ENCODE peak calls at places on chromosomes 13 and 19, in eight cellular contexts. One of them, this sample, is unnamed.

GRCh38 chr13:90760639-90761038 is 586.8 kb upstream of the MIR17HG start:
- DNase-seq in EL: no peak
- DNase-seq in HCEC 1CT: no peak
- DNase-seq in trophoblast cell: no peak
- DNase-seq in nephron progenitor cell: no peak
- DNase-seq in AG04449: no peak
- DNase-seq in nucleus accumbens: no peak
- DNase-seq in Calu3: no peak
- DNase-seq in this sample: no peak

GRCh38 chr13:83221256-83221655 is 661.0 kb downstream of the SLITRK1 start:
- DNase-seq in EL: peak
- DNase-seq in HCEC 1CT: no peak
- DNase-seq in trophoblast cell: no peak
- DNase-seq in nephron progenitor cell: no peak
- DNase-seq in AG04449: no peak
- DNase-seq in nucleus accumbens: no peak
- DNase-seq in Calu3: no peak
- DNase-seq in this sample: no peak

GRCh38 chr19:7522923-7523667 is 671 bp downstream of the MCOLN1 start:
- DNase-seq in EL: peak
- DNase-seq in HCEC 1CT: no peak
- DNase-seq in trophoblast cell: peak
- DNase-seq in nephron progenitor cell: no peak
- DNase-seq in AG04449: no peak
- DNase-seq in nucleus accumbens: no peak
- DNase-seq in Calu3: no peak
- DNase-seq in this sample: no peak

GRCh38 chr19:50233308-50233910 is 30.0 kb downstream of the MYH14 start:
- DNase-seq in EL: no peak
- DNase-seq in HCEC 1CT: no peak
- DNase-seq in trophoblast cell: no peak
- DNase-seq in nephron progenitor cell: no peak
- DNase-seq in AG04449: no peak
- DNase-seq in nucleus accumbens: no peak
- DNase-seq in Calu3: no peak
- DNase-seq in this sample: no peak

GRCh38 chr19:4088975-4089374 is 22.3 kb upstream of the ZBTB7A start:
- DNase-seq in EL: no peak
- DNase-seq in HCEC 1CT: no peak
- DNase-seq in trophoblast cell: no peak
- DNase-seq in nephron progenitor cell: no peak
- DNase-seq in AG04449: no peak
- DNase-seq in nucleus accumbens: no peak
- DNase-seq in Calu3: no peak
- DNase-seq in this sample: no peak

GRCh38 chr13:62973804-62974203 is 1558.2 kb upstream of the PCDH20 start:
- DNase-seq in EL: no peak
- DNase-seq in HCEC 1CT: no peak
- DNase-seq in trophoblast cell: no peak
- DNase-seq in nephron progenitor cell: no peak
- DNase-seq in AG04449: no peak
- DNase-seq in nucleus accumbens: no peak
- DNase-seq in Calu3: no peak
- DNase-seq in this sample: no peak

GRCh38 chr19:17333611-17334413 is 843 bp downstream of the ANO8 start:
- DNase-seq in EL: peak
- DNase-seq in HCEC 1CT: peak
- DNase-seq in trophoblast cell: no peak
- DNase-seq in nephron progenitor cell: no peak
- DNase-seq in AG04449: no peak
- DNase-seq in nucleus accumbens: no peak
- DNase-seq in Calu3: peak
- DNase-seq in this sample: no peak

GRCh38 chr13:80921556-80921955 is 580.6 kb upstream of the SPRY2 start:
- DNase-seq in EL: no peak
- DNase-seq in HCEC 1CT: peak
- DNase-seq in trophoblast cell: no peak
- DNase-seq in nephron progenitor cell: no peak
- DNase-seq in AG04449: no peak
- DNase-seq in nucleus accumbens: no peak
- DNase-seq in Calu3: no peak
- DNase-seq in this sample: no peak

GRCh38 chr19:45406165-45406956 is at the start of gene POLR1G:
- DNase-seq in EL: peak
- DNase-seq in HCEC 1CT: peak
- DNase-seq in trophoblast cell: peak
- DNase-seq in nephron progenitor cell: peak
- DNase-seq in AG04449: no peak
- DNase-seq in nucleus accumbens: peak
- DNase-seq in Calu3: peak
- DNase-seq in this sample: peak

GRCh38 chr13:51033431-51034185 is 77.5 kb downstream of the C13orf42 start:
- DNase-seq in EL: no peak
- DNase-seq in HCEC 1CT: no peak
- DNase-seq in trophoblast cell: no peak
- DNase-seq in nephron progenitor cell: no peak
- DNase-seq in AG04449: no peak
- DNase-seq in nucleus accumbens: no peak
- DNase-seq in Calu3: no peak
- DNase-seq in this sample: peak

GRCh38 chr13:22455036-22455435 is 725.7 kb upstream of the SGCG start:
- DNase-seq in EL: no peak
- DNase-seq in HCEC 1CT: no peak
- DNase-seq in trophoblast cell: no peak
- DNase-seq in nephron progenitor cell: no peak
- DNase-seq in AG04449: no peak
- DNase-seq in nucleus accumbens: no peak
- DNase-seq in Calu3: no peak
- DNase-seq in this sample: no peak

GRCh38 chr19:48752511-48753365 is at the start of gene FUT1:
- DNase-seq in EL: peak
- DNase-seq in HCEC 1CT: no peak
- DNase-seq in trophoblast cell: peak
- DNase-seq in nephron progenitor cell: peak
- DNase-seq in AG04449: no peak
- DNase-seq in nucleus accumbens: no peak
- DNase-seq in Calu3: peak
- DNase-seq in this sample: peak

GRCh38 chr13:61777902-61778301 is 362.3 kb upstream of the PCDH20 start:
- DNase-seq in EL: no peak
- DNase-seq in HCEC 1CT: no peak
- DNase-seq in trophoblast cell: no peak
- DNase-seq in nephron progenitor cell: no peak
- DNase-seq in AG04449: no peak
- DNase-seq in nucleus accumbens: no peak
- DNase-seq in Calu3: no peak
- DNase-seq in this sample: no peak

GRCh38 chr13:101218484-101218883 is 197.8 kb downstream of the NALCN start:
- DNase-seq in EL: peak
- DNase-seq in HCEC 1CT: peak
- DNase-seq in trophoblast cell: no peak
- DNase-seq in nephron progenitor cell: no peak
- DNase-seq in AG04449: no peak
- DNase-seq in nucleus accumbens: no peak
- DNase-seq in Calu3: no peak
- DNase-seq in this sample: no peak

GRCh38 chr19:290539-291521 is at the start of gene PLPP2:
- DNase-seq in EL: peak
- DNase-seq in HCEC 1CT: no peak
- DNase-seq in trophoblast cell: peak
- DNase-seq in nephron progenitor cell: no peak
- DNase-seq in AG04449: no peak
- DNase-seq in nucleus accumbens: peak
- DNase-seq in Calu3: peak
- DNase-seq in this sample: peak

GRCh38 chr13:73738626-73739025 is 395.6 kb downstream of the KLF12 start:
- DNase-seq in EL: no peak
- DNase-seq in HCEC 1CT: no peak
- DNase-seq in trophoblast cell: no peak
- DNase-seq in nephron progenitor cell: no peak
- DNase-seq in AG04449: no peak
- DNase-seq in nucleus accumbens: no peak
- DNase-seq in Calu3: no peak
- DNase-seq in this sample: no peak

GRCh38 chr19:7534531-7534980 is 961 bp upstream of the PNPLA6 start:
- DNase-seq in EL: peak
- DNase-seq in HCEC 1CT: peak
- DNase-seq in trophoblast cell: peak
- DNase-seq in nephron progenitor cell: peak
- DNase-seq in AG04449: no peak
- DNase-seq in nucleus accumbens: peak
- DNase-seq in Calu3: peak
- DNase-seq in this sample: peak

GRCh38 chr13:80149757-80150156 is 191.2 kb downstream of the SPRY2 start:
- DNase-seq in EL: no peak
- DNase-seq in HCEC 1CT: no peak
- DNase-seq in trophoblast cell: no peak
- DNase-seq in nephron progenitor cell: no peak
- DNase-seq in AG04449: no peak
- DNase-seq in nucleus accumbens: no peak
- DNase-seq in Calu3: no peak
- DNase-seq in this sample: no peak

GRCh38 chr13:50310734-50311133 is 295.5 kb downstream of the KCNRG start:
- DNase-seq in EL: no peak
- DNase-seq in HCEC 1CT: no peak
- DNase-seq in trophoblast cell: no peak
- DNase-seq in nephron progenitor cell: no peak
- DNase-seq in AG04449: no peak
- DNase-seq in nucleus accumbens: no peak
- DNase-seq in Calu3: no peak
- DNase-seq in this sample: no peak

GRCh38 chr13:30752201-30752797 is 17.0 kb downstream of the ALOX5AP start:
- DNase-seq in EL: no peak
- DNase-seq in HCEC 1CT: peak
- DNase-seq in trophoblast cell: no peak
- DNase-seq in nephron progenitor cell: no peak
- DNase-seq in AG04449: no peak
- DNase-seq in nucleus accumbens: no peak
- DNase-seq in Calu3: no peak
- DNase-seq in this sample: no peak

GRCh38 chr19:16465239-16465638 is 6.5 kb downstream of the EPS15L1 start:
- DNase-seq in EL: no peak
- DNase-seq in HCEC 1CT: no peak
- DNase-seq in trophoblast cell: no peak
- DNase-seq in nephron progenitor cell: no peak
- DNase-seq in AG04449: no peak
- DNase-seq in nucleus accumbens: no peak
- DNase-seq in Calu3: no peak
- DNase-seq in this sample: no peak

GRCh38 chr13:95388420-95389079 is 87.3 kb upstream of the ABCC4 start:
- DNase-seq in EL: no peak
- DNase-seq in HCEC 1CT: no peak
- DNase-seq in trophoblast cell: no peak
- DNase-seq in nephron progenitor cell: no peak
- DNase-seq in AG04449: no peak
- DNase-seq in nucleus accumbens: no peak
- DNase-seq in Calu3: no peak
- DNase-seq in this sample: no peak

GRCh38 chr19:47411101-47411500 is 8.2 kb downstream of the MEIS3 start:
- DNase-seq in EL: no peak
- DNase-seq in HCEC 1CT: no peak
- DNase-seq in trophoblast cell: peak
- DNase-seq in nephron progenitor cell: no peak
- DNase-seq in AG04449: no peak
- DNase-seq in nucleus accumbens: no peak
- DNase-seq in Calu3: no peak
- DNase-seq in this sample: no peak

GRCh38 chr13:80199585-80200292 is 141.2 kb downstream of the SPRY2 start:
- DNase-seq in EL: no peak
- DNase-seq in HCEC 1CT: no peak
- DNase-seq in trophoblast cell: no peak
- DNase-seq in nephron progenitor cell: no peak
- DNase-seq in AG04449: no peak
- DNase-seq in nucleus accumbens: no peak
- DNase-seq in Calu3: no peak
- DNase-seq in this sample: no peak

GRCh38 chr13:41398494-41399190 is 58.7 kb upstream of the RGCC start:
- DNase-seq in EL: no peak
- DNase-seq in HCEC 1CT: no peak
- DNase-seq in trophoblast cell: no peak
- DNase-seq in nephron progenitor cell: no peak
- DNase-seq in AG04449: no peak
- DNase-seq in nucleus accumbens: no peak
- DNase-seq in Calu3: no peak
- DNase-seq in this sample: no peak

GRCh38 chr19:5128251-5128931 is 159.5 kb downstream of the KDM4B start:
- DNase-seq in EL: peak
- DNase-seq in HCEC 1CT: no peak
- DNase-seq in trophoblast cell: no peak
- DNase-seq in nephron progenitor cell: peak
- DNase-seq in AG04449: no peak
- DNase-seq in nucleus accumbens: no peak
- DNase-seq in Calu3: no peak
- DNase-seq in this sample: peak

GRCh38 chr19:42279148-42279901 is 10.3 kb downstream of the CIC start:
- DNase-seq in EL: no peak
- DNase-seq in HCEC 1CT: no peak
- DNase-seq in trophoblast cell: no peak
- DNase-seq in nephron progenitor cell: no peak
- DNase-seq in AG04449: no peak
- DNase-seq in nucleus accumbens: no peak
- DNase-seq in Calu3: no peak
- DNase-seq in this sample: no peak

GRCh38 chr13:44974056-44974798 is 15.0 kb downstream of the NUFIP1 start:
- DNase-seq in EL: peak
- DNase-seq in HCEC 1CT: peak
- DNase-seq in trophoblast cell: no peak
- DNase-seq in nephron progenitor cell: no peak
- DNase-seq in AG04449: no peak
- DNase-seq in nucleus accumbens: no peak
- DNase-seq in Calu3: no peak
- DNase-seq in this sample: no peak

GRCh38 chr13:24906268-24906667 is 142.3 kb downstream of the RNF17 start:
- DNase-seq in EL: no peak
- DNase-seq in HCEC 1CT: no peak
- DNase-seq in trophoblast cell: no peak
- DNase-seq in nephron progenitor cell: no peak
- DNase-seq in AG04449: no peak
- DNase-seq in nucleus accumbens: no peak
- DNase-seq in Calu3: no peak
- DNase-seq in this sample: no peak

GRCh38 chr13:48653074-48654054 is at the start of gene CYSLTR2:
- DNase-seq in EL: peak
- DNase-seq in HCEC 1CT: peak
- DNase-seq in trophoblast cell: no peak
- DNase-seq in nephron progenitor cell: no peak
- DNase-seq in AG04449: no peak
- DNase-seq in nucleus accumbens: no peak
- DNase-seq in Calu3: no peak
- DNase-seq in this sample: peak

GRCh38 chr19:42378225-42378929 is 11.7 kb downstream of the CNFN start:
- DNase-seq in EL: no peak
- DNase-seq in HCEC 1CT: no peak
- DNase-seq in trophoblast cell: no peak
- DNase-seq in nephron progenitor cell: no peak
- DNase-seq in AG04449: no peak
- DNase-seq in nucleus accumbens: no peak
- DNase-seq in Calu3: no peak
- DNase-seq in this sample: no peak

GRCh38 chr13:111639196-111639705 is 318.8 kb downstream of the TEX29 start:
- DNase-seq in EL: no peak
- DNase-seq in HCEC 1CT: no peak
- DNase-seq in trophoblast cell: no peak
- DNase-seq in nephron progenitor cell: no peak
- DNase-seq in AG04449: no peak
- DNase-seq in nucleus accumbens: no peak
- DNase-seq in Calu3: no peak
- DNase-seq in this sample: peak